ENCODE peak calls at places on chromosomes 13 and 19, in ten cellular contexts. R, S, D, N, P, M, C, W, Y and Z are unnamed samples.

GRCh38 chr19:45110811-45111210 is 17.8 kb downstream of the PPP1R37 start:
- DNase-seq in D (no peak), M (no peak), N (no peak), S (no peak), W (no peak), Y (no peak), C (no peak), R (no peak), P (no peak), Z (no peak)

GRCh38 chr13:41547253-41548000 is 90.1 kb downstream of the RGCC start:
- DNase-seq in D (no peak), R (no peak), Y (peak), M (no peak), W (peak), N (no peak), P (no peak), C (peak), S (no peak), Z (peak)

GRCh38 chr13:27419333-27419732 is 5.1 kb upstream of the GTF3A start:
- DNase-seq in D (no peak), Y (no peak), C (no peak), N (no peak), S (no peak), W (peak), M (no peak), P (no peak), R (no peak), Z (no peak)

GRCh38 chr19:55457683-55458457 is 3.6 kb downstream of the ISOC2 start:
- DNase-seq in S (no peak), W (no peak), Y (no peak), N (no peak), R (no peak), P (no peak), C (no peak), M (no peak), D (no peak), Z (no peak)

GRCh38 chr13:114204894-114205293 is 25.8 kb downstream of the CFAP97D2 start:
- DNase-seq in R (no peak), D (no peak), Y (no peak), C (no peak), M (no peak), W (no peak), S (no peak), P (no peak), N (no peak), Z (no peak)

GRCh38 chr19:38932425-38933179 is 1.9 kb downstream of the MRPS12 start:
- DNase-seq in W (no peak), M (no peak), N (no peak), P (no peak), C (no peak), R (peak), S (peak), D (no peak), Y (no peak), Z (no peak)

GRCh38 chr19:16624236-16624635 is 3.8 kb downstream of the MED26 start:
- DNase-seq in W (no peak), C (no peak), D (no peak), N (no peak), P (no peak), M (no peak), R (no peak), S (no peak), Y (no peak), Z (no peak)

GRCh38 chr13:40591091-40591490 is 75.3 kb downstream of the FOXO1 start:
- DNase-seq in D (no peak), Y (no peak), C (no peak), S (no peak), M (no peak), P (no peak), N (no peak), W (no peak), R (no peak), Z (no peak)

GRCh38 chr19:35037716-35038622 is 3.6 kb upstream of the HPN start:
- DNase-seq in Y (no peak), R (no peak), S (no peak), M (no peak), P (no peak), N (no peak), W (peak), D (no peak), C (no peak), Z (no peak)

GRCh38 chr13:49411353-49411752 is 32.5 kb downstream of the CAB39L start:
- DNase-seq in N (no peak), R (no peak), P (no peak), S (no peak), W (no peak), M (no peak), Y (no peak), C (no peak), D (no peak), Z (no peak)